ENCODE peak calls at places on chromosomes 12 and 14, in five cellular contexts. One of them, this sample, is unnamed.

GRCh38 chr14:39230416-39230815 is 3.3 kb upstream of the MIA2 start:
- DNase-seq in NCI-H2081: no peak
- DNase-seq in neural crest cell: no peak
- DNase-seq in Caki2: no peak
- DNase-seq in SK-MEL-5: no peak
- DNase-seq in this sample: no peak

GRCh38 chr12:103865151-103865730 is 24.2 kb upstream of the NT5DC3 start:
- DNase-seq in NCI-H2081: no peak
- DNase-seq in neural crest cell: no peak
- DNase-seq in Caki2: no peak
- DNase-seq in SK-MEL-5: no peak
- DNase-seq in this sample: no peak

GRCh38 chr12:25962932-25963525 is 4.5 kb downstream of the RASSF8 start:
- DNase-seq in NCI-H2081: no peak
- DNase-seq in neural crest cell: no peak
- DNase-seq in Caki2: no peak
- DNase-seq in SK-MEL-5: peak
- DNase-seq in this sample: no peak

GRCh38 chr14:96104469-96105057 is 65.4 kb downstream of the C14orf132 start:
- DNase-seq in NCI-H2081: no peak
- DNase-seq in neural crest cell: no peak
- DNase-seq in Caki2: peak
- DNase-seq in SK-MEL-5: no peak
- DNase-seq in this sample: peak

GRCh38 chr14:103597623-103598372 is 31.2 kb upstream of the KLC1 start:
- DNase-seq in NCI-H2081: no peak
- DNase-seq in neural crest cell: no peak
- DNase-seq in Caki2: peak
- DNase-seq in SK-MEL-5: peak
- DNase-seq in this sample: peak

GRCh38 chr12:32467959-32468863 is 68.9 kb downstream of the FGD4 start:
- DNase-seq in NCI-H2081: no peak
- DNase-seq in neural crest cell: no peak
- DNase-seq in Caki2: no peak
- DNase-seq in SK-MEL-5: no peak
- DNase-seq in this sample: no peak

GRCh38 chr12:116265361-116266128 is 11.9 kb downstream of the MED13L start:
- DNase-seq in NCI-H2081: no peak
- DNase-seq in neural crest cell: no peak
- DNase-seq in Caki2: no peak
- DNase-seq in SK-MEL-5: no peak
- DNase-seq in this sample: no peak

GRCh38 chr12:108594-108993 is 42.0 kb downstream of the IQSEC3 start:
- DNase-seq in NCI-H2081: peak
- DNase-seq in neural crest cell: no peak
- DNase-seq in Caki2: no peak
- DNase-seq in SK-MEL-5: no peak
- DNase-seq in this sample: peak

GRCh38 chr12:90069711-90070110 is 361.1 kb upstream of the ATP2B1 start:
- DNase-seq in NCI-H2081: no peak
- DNase-seq in neural crest cell: no peak
- DNase-seq in Caki2: no peak
- DNase-seq in SK-MEL-5: no peak
- DNase-seq in this sample: no peak

GRCh38 chr12:94109154-94109553 is 39.2 kb upstream of the PLXNC1 start:
- DNase-seq in NCI-H2081: no peak
- DNase-seq in neural crest cell: no peak
- DNase-seq in Caki2: no peak
- DNase-seq in SK-MEL-5: no peak
- DNase-seq in this sample: no peak

GRCh38 chr12:69039881-69040280 is 106.9 kb upstream of the CPM start:
- DNase-seq in NCI-H2081: no peak
- DNase-seq in neural crest cell: no peak
- DNase-seq in Caki2: no peak
- DNase-seq in SK-MEL-5: no peak
- DNase-seq in this sample: no peak

GRCh38 chr12:43578782-43579181 is 26.8 kb upstream of the ADAMTS20 start:
- DNase-seq in NCI-H2081: no peak
- DNase-seq in neural crest cell: no peak
- DNase-seq in Caki2: no peak
- DNase-seq in SK-MEL-5: no peak
- DNase-seq in this sample: no peak